ENCODE peak calls at places on chromosomes 4 and X, in seven cellular contexts. B is cardiac muscle cell, D is upper lobe of right lung, N is A549, X is choroid plexus epithelial cell, V is brain microvascular endothelial cell, K is thyroid gland. O is an unnamed sample.
A peak's percentile ranks its signal among the peaks of the same experiment; 100 is the strongest.

GRCh38 chr4:4585012-4585670 is 43.3 kb upstream of the STX18 start:
- DNase-seq in K (no peak), N (no peak), X (peak; percentile 85), V (peak; percentile 32), D (no peak), B (peak; percentile 34), O (peak; percentile 69)

GRCh38 chrX:40127052-40127451 is 29.3 kb upstream of the BCOR start:
- DNase-seq in N (no peak), D (no peak), X (no peak), K (no peak), V (no peak), B (no peak), O (no peak)

GRCh38 chrX:48496660-48497059 is 12.1 kb upstream of the PORCN start:
- DNase-seq in V (no peak), X (peak; percentile 21), K (no peak), D (no peak), N (no peak), B (no peak), O (no peak)

GRCh38 chr4:101948951-101949350 is 158.4 kb downstream of the BANK1 start:
- DNase-seq in B (no peak), V (no peak), K (no peak), D (no peak), N (no peak), X (no peak), O (no peak)

GRCh38 chr4:83212041-83212851 is 72.4 kb downstream of the COQ2 start:
- DNase-seq in B (no peak), D (no peak), K (peak; percentile 16), X (no peak), N (no peak), V (no peak), O (no peak)

GRCh38 chrX:136209016-136209738 is 42.0 kb downstream of the MAP7D3 start:
- DNase-seq in X (peak; percentile 73), D (peak; percentile 66), V (peak; percentile 33), K (peak; percentile 66), N (peak; percentile 60), B (peak; percentile 71), O (no peak)

GRCh38 chr4:37188100-37188499 is 56.4 kb upstream of the NWD2 start:
- DNase-seq in K (no peak), V (no peak), D (no peak), B (no peak), X (no peak), N (no peak), O (no peak)

GRCh38 chrX:37745354-37745753 is 34.5 kb upstream of the CYBB start:
- DNase-seq in K (peak; percentile 69), X (peak; percentile 80), V (peak; percentile 68), B (peak; percentile 72), N (peak; percentile 33), D (peak; percentile 79), O (peak; percentile 21)

GRCh38 chrX:53004038-53004437 is 44.6 kb upstream of the GPR173 start:
- DNase-seq in X (no peak), V (no peak), K (no peak), B (no peak), N (no peak), D (no peak), O (no peak)

GRCh38 chr4:3307060-3307459 is 14.2 kb downstream of the RGS12 start:
- DNase-seq in N (no peak), V (no peak), K (no peak), D (peak; percentile 66), X (no peak), B (no peak), O (no peak)

GRCh38 chrX:39827959-39828358 is 269.8 kb downstream of the BCOR start:
- DNase-seq in B (no peak), X (no peak), K (no peak), V (no peak), N (no peak), D (no peak), O (no peak)

GRCh38 chr4:69831646-69832325 is 28.2 kb downstream of the SULT1E1 start:
- DNase-seq in X (no peak), K (no peak), N (no peak), B (no peak), V (no peak), D (no peak), O (no peak)

GRCh38 chr4:182839256-182839655 is 77.9 kb downstream of the DCTD start:
- DNase-seq in N (no peak), B (no peak), V (no peak), K (no peak), X (no peak), D (no peak), O (no peak)

GRCh38 chr4:1766336-1767057 is 26.6 kb upstream of the FGFR3 start:
- DNase-seq in B (no peak), V (no peak), K (no peak), D (no peak), X (no peak), N (peak; percentile 66), O (no peak)

GRCh38 chr4:1767770-1768366 is 25.2 kb upstream of the FGFR3 start:
- DNase-seq in D (peak; percentile 91), V (no peak), N (peak; percentile 87), B (peak; percentile 42), X (peak; percentile 37), K (peak; percentile 17), O (no peak)

GRCh38 chr4:1768367-1769034 is 24.6 kb upstream of the FGFR3 start:
- DNase-seq in V (no peak), X (no peak), D (peak; percentile 88), K (no peak), N (no peak), B (no peak), O (no peak)

GRCh38 chr4:1765409-1766335 is 27.4 kb upstream of the FGFR3 start:
- DNase-seq in K (no peak), N (peak; percentile 37), D (no peak), V (no peak), X (no peak), B (no peak), O (no peak)

DNA sequence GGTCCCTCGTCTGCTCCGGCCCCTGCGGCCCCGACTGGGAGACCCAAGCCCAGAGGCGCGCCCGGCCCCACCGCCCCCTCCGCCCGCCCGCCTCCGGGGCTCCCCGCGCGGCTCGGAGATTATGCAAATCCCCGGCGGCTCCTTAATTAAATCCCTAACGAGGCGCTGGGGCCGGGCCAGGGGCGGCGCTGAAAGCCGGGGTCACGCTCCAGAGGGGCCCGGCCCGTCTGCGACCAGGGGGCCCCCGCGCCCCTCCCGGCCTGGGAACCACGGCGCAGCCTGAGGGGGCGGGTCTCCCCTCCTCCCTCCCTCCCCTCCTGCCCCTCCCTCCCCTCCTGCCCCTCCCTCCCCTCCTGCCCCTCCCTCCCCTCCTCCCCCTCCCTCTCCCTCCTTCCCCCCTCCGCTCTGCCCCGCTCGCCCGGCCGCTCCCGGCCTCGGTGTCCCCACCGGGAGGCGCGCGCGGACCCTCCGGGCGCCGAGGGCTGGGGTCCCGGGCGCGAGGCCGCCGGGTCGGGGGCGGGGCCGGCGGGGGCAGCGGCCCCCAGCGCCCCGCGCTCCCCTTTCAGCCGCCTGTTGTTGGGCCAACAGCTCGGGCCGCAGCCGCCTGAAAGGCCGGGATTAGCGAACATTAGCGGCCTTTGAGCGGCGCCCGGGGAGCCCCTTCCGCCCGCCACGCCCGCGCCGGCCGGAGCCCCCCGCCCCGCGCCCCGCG is 25.9 kb upstream of the FGFR3 start:
- DNase-seq in X (no peak), K (no peak), D (no peak), V (no peak), B (peak; percentile 44), N (no peak), O (no peak)
- TF ChIP-seq CTCF in X (no peak), K (no peak), D (no peak), V (no peak), B (no peak), N (no peak), O (no peak)

DNA sequence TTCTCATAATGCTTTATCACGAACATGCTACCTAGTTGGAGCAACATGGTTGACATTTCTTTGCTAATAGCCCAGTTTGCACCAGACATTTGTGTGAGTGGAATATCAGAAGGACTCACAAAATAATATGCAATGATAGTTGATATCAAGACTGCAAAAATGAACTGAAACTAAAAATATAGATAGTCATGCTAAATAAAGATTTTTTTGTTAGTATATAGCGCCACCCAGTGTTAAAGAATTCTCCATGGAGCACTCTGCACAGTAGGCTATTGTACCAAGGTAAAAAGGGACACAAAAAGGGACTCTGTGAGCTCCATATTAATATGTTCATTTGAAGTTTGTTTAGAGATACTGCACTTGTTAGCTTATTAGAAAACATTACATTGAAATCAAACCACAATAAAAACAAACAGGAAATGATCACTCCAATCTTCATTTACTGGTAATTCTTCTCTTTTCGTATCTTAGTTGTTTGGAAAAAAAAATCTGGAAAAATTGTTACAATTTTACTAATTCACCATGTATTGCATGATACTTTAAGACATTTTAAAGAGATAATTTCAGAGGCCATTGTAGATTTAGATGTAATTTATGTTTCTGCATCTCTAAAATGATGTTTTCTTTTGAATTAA is 1509.6 kb downstream of the ADGRL3 start:
- DNase-seq in D (no peak), B (peak; percentile 35), X (peak; percentile 43), K (no peak), V (peak; percentile 24), N (no peak), O (no peak)
- H3K4me3 ChIP-seq in D (no peak overlapping the region), B (no peak overlapping the region), X (peak overlapping the region; percentile 36), K (no peak overlapping the region), V (peak overlapping the region; percentile 43), N (no peak overlapping the region), O (no peak overlapping the region)

GRCh38 chrX:51456814-51457213 is 39.6 kb downstream of the NUDT11 start:
- DNase-seq in K (no peak), N (no peak), B (peak; percentile 6), D (no peak), X (peak; percentile 8), V (no peak), O (no peak)
- TF ChIP-seq CTCF in K (no peak), N (no peak), B (no peak), D (no peak), X (no peak), V (no peak), O (peak; percentile 11)

GRCh38 chrX:68870357-68870756 is 41.5 kb downstream of the EFNB1 start:
- DNase-seq in X (no peak), K (no peak), D (no peak), B (no peak), V (no peak), N (no peak), O (no peak)

GRCh38 chrX:68868902-68869800 is 40.3 kb downstream of the EFNB1 start:
- DNase-seq in K (no peak), N (no peak), X (no peak), D (no peak), V (no peak), B (no peak), O (no peak)

GRCh38 chrX:68865300-68865699 is 36.5 kb downstream of the EFNB1 start:
- DNase-seq in V (no peak), D (no peak), N (no peak), K (no peak), X (no peak), B (no peak), O (no peak)

GRCh38 chrX:68867458-68868166 is 38.8 kb downstream of the EFNB1 start:
- DNase-seq in V (no peak), X (peak; percentile 34), K (peak; percentile 2), N (no peak), B (peak; percentile 35), D (no peak), O (no peak)

GRCh38 chrX:68868316-68868715 is 39.5 kb downstream of the EFNB1 start:
- DNase-seq in X (peak; percentile 25), D (no peak), V (no peak), N (no peak), K (no peak), B (peak; percentile 37), O (no peak)
- H3K4me3 ChIP-seq in X (no peak overlapping the region), D (no peak overlapping the region), V (no peak overlapping the region), N (no peak overlapping the region), K (no peak overlapping the region), B (no peak overlapping the region), O (no peak overlapping the region)

O was measured in AG09309.